ENCODE peak calls at places on chromosomes 6 and 20, in four cellular contexts. C is IMR-90, V is aorta, R is endodermal cell. A is an unnamed sample.

GRCh38 chr6:84462697-84463096 is 235.3 kb upstream of the CEP162 start:
- DNase-seq in C (peak), V (no peak), R (no peak), A (no peak)

GRCh38 chr6:40543776-40544175 is 43.4 kb downstream of the LRFN2 start:
- DNase-seq in C (no peak), V (peak), R (no peak), A (no peak)

GRCh38 chr20:16689906-16690305 is 39.9 kb upstream of the SNRPB2 start:
- DNase-seq in C (no peak), V (no peak), R (no peak), A (no peak)

GRCh38 chr20:32580970-32581838 is 3.9 kb downstream of the NOL4L start:
- DNase-seq in C (no peak), V (no peak), R (peak), A (no peak)

GRCh38 chr6:108942556-108943492 is 94.6 kb downstream of the ARMC2 start:
- DNase-seq in C (no peak), V (no peak), R (no peak), A (no peak)

GRCh38 chr6:157079277-157079676 is 244.0 kb downstream of the TMEM242 start:
- DNase-seq in C (no peak), V (no peak), R (no peak), A (no peak)

GRCh38 chr6:5511924-5512323 is 250.6 kb downstream of the FARS2 start:
- DNase-seq in C (peak), V (no peak), R (no peak), A (peak)

GRCh38 chr20:63947638-63948456 is 8.4 kb downstream of the UCKL1 start:
- DNase-seq in C (no peak), V (no peak), R (no peak), A (no peak)

GRCh38 chr6:106787327-106788196 is 158.2 kb downstream of the QRSL1 start:
- DNase-seq in C (no peak), V (no peak), R (no peak), A (no peak)

GRCh38 chr6:452301-453067 is 60.9 kb downstream of the IRF4 start:
- DNase-seq in C (no peak), V (no peak), R (no peak), A (no peak)

GRCh38 chr6:111757342-111757741 is 115.9 kb downstream of the FYN start:
- DNase-seq in C (peak), V (no peak), R (peak), A (no peak)

GRCh38 chr6:154329350-154330170 is 27.0 kb downstream of the IPCEF1 start:
- DNase-seq in C (no peak), V (no peak), R (no peak), A (no peak)

GRCh38 chr6:108655840-108656650 is 95.3 kb downstream of the FOXO3 start:
- DNase-seq in C (peak), V (no peak), R (no peak), A (peak)

GRCh38 chr6:132490478-132491204 is 22.3 kb downstream of the STX7 start:
- DNase-seq in C (no peak), V (no peak), R (no peak), A (no peak)

GRCh38 chr6:38943964-38944363 is 104.6 kb upstream of the GLP1R start:
- DNase-seq in C (no peak), V (no peak), R (peak), A (no peak)

GRCh38 chr6:105384004-105384403 is 18.9 kb downstream of the PREP start:
- DNase-seq in C (no peak), V (no peak), R (no peak), A (no peak)

GRCh38 chr20:13458860-13459451 is 179.8 kb downstream of the TASP1 start:
- DNase-seq in C (peak), V (no peak), R (peak), A (peak)

GRCh38 chr6:26311385-26312095 is 53.5 kb upstream of the BTN3A2 start:
- DNase-seq in C (peak), V (no peak), R (peak), A (peak)

GRCh38 chr6:63793727-63794126 is 158.1 kb downstream of the PHF3 start:
- DNase-seq in C (no peak), V (no peak), R (no peak), A (no peak)

GRCh38 chr6:167839343-167839742 is 12.6 kb downstream of the AFDN start:
- DNase-seq in C (no peak), V (no peak), R (no peak), A (peak)

GRCh38 chr6:35154262-35154661 is 13.1 kb upstream of the TCP11 start:
- DNase-seq in C (peak), V (no peak), R (no peak), A (no peak)

GRCh38 chr6:7112741-7113313 is 5.1 kb downstream of the RREB1 start:
- DNase-seq in C (no peak), V (no peak), R (peak), A (no peak)

GRCh38 chr6:158830736-158831135 is 11.6 kb upstream of the EZR start:
- DNase-seq in C (no peak), V (no peak), R (peak), A (no peak)

DNA sequence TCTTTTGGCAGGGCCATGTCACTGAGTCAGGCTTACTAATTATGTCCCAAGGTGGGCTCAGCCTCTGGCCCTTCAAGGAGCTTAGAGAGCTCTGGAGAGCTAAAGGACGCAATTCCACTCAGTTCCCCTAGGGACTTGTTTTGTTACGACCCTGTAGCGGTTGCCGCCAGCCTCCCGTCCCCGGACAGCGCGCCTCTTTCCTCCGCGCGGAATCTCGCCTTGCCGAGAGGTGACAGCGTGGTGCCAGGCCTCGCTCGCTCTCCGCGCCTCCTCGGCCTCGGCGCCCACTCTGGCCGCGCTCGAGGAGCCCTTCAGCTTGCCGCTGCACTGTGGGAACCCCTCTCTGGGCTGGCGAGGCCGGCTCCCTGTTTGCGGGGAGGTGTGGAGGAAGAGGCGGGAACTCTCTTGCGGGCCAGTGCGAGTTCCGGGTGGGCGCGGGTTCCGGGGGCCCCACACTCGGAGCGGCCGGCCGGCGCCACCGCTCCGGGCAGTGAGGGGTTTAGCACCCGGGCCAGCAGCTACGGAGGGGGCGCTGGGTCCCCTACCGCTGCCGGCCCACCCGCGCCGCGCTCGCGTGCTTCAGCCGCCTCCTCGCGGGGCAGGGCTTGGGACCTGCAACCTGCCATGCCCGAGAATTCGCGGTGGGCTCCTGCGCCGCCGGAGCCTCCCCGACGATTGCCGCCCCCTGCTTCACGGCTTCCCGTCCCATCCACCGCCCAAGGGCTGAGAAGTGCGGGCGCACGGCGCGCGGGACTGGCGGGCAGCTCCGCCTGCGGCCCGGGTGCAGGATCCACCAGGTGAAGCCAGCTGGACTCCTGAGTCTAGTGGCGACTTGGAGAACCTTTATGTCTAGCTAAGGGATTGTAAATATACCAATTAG is 9.9 kb upstream of the ZNF311 start:
- DNase-seq in C (no peak), V (peak), R (no peak), A (no peak)
- H3K4me3 ChIP-seq in C (no peak), V (peak), R (no peak), A (no peak)

GRCh38 chr6:31559606-31559957 is 12.2 kb downstream of the NFKBIL1 start:
- DNase-seq in C (no peak), V (no peak), R (no peak), A (no peak)
- H3K4me3 ChIP-seq in C (no peak), V (no peak), R (no peak), A (no peak)

GRCh38 chr20:49769125-49769581 is 43.5 kb upstream of the SLC9A8 start:
- DNase-seq in C (no peak), V (no peak), R (no peak), A (no peak)

GRCh38 chr20:49766979-49767419 is 45.6 kb upstream of the SLC9A8 start:
- DNase-seq in C (no peak), V (no peak), R (no peak), A (no peak)

GRCh38 chr20:49765846-49766541 is 46.6 kb upstream of the SLC9A8 start:
- DNase-seq in C (no peak), V (no peak), R (no peak), A (no peak)

GRCh38 chr20:49770634-49771033 is 42.0 kb upstream of the SLC9A8 start:
- DNase-seq in C (no peak), V (no peak), R (no peak), A (no peak)

GRCh38 chr20:49768204-49769124 is 44.2 kb upstream of the SLC9A8 start:
- DNase-seq in C (peak), V (no peak), R (peak), A (no peak)
- H3K4me3 ChIP-seq in C (no peak), V (no peak), R (peak), A (no peak)

DNA sequence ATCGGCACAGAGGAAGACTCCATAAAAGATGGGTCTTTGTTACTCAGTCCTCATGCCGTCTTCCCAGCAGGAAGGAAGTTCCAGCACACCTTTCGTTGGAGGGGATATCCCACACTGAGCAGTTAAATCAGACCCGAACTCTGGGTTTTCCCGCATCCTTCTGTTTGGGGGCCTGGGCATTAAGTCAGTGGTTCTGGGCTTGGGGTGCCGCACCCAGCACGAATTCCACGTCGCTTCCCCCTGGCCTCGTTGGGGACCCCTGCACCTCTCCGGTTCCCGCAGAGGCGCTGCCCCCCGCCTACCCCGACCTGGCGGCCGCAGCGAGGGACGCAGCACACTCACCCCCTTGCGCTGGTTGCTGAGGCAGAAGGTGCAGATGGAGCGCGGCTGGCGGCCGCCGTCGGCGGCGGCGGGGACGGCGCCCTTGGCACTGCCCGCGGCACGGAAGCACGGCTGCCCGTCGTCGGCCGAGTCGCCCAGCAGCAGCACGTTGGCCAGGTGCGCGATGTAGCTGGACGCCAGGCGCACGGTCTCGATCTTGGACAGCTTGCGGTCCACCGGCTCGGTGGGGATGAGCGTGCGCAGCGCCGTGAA is 641 bp downstream of the TCF15 start:
- DNase-seq in C (no peak), V (no peak), R (peak), A (no peak)
- H3K4me3 ChIP-seq in C (no peak), V (no peak), R (peak), A (no peak)

GRCh38 chr20:53940356-53940694 is 130.1 kb downstream of the BCAS1 start:
- DNase-seq in C (no peak), V (no peak), R (no peak), A (no peak)
- H3K4me3 ChIP-seq in C (no peak), V (no peak), R (peak), A (peak)

GRCh38 chr6:17556014-17556413 is 44.1 kb upstream of the FAM8A1 start:
- DNase-seq in C (peak), V (no peak), R (no peak), A (no peak)

DNA sequence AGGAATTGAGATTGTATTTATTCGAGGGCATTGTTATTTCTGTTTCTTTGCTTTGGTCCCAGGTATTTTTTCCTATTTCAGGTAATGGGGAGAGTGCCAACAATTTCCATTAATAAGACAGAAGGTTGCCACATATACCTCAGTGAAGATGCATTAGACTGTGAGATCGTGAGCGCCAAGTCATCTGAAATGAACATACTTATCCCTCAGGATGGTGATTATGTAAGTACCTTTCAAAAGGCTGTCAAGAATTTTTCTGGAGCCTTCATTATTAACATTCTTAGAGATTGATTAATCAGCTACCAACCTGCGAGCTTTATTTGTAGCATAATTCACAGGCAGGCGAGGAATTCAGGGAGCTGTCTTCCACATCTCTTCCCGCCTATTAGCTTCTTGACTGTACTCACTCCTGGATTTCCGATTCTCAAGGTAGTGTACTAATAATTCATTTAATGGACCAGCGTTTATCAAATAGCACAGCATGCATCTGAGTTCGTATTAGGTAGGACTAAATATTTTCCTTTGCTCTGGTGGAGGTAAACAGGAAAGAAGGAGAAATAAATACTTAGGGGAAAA is 48.6 kb upstream of the FAM8A1 start:
- DNase-seq in C (no peak), V (no peak), R (no peak), A (no peak)
- H3K4me3 ChIP-seq in C (no peak), V (no peak), R (no peak), A (no peak)

DNA sequence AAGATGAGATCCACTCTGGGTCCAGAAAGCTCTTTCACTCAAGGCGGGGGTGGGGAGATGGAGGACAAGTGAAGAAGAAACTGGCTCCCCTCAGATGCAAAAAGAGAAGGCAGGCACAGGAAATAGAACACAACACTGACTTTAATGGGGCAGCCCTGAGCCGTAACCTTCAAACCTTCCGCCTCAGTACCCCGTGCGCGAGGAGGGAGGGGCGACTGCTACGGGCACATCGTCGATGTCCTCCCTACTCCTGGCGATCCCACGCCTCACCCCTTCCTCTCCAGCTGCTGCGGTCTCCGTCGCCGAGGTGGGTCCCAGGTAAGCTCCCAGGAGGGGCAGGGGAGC is 3.9 kb downstream of the SPEF1 start:
- DNase-seq in C (no peak), V (no peak), R (no peak), A (no peak)
- H3K4me3 ChIP-seq in C (peak), V (peak), R (peak), A (peak)

A was measured in A673.